ENCODE peak calls at places on chromosome 11, in six cellular contexts. I is sigmoid colon; U is CD4-positive, CD25-positive, alpha-beta regulatory T cell; T is cardiac muscle cell; O is effector memory CD4-positive, alpha-beta T cell; H is stomach. D is an unnamed sample.

GRCh38 chr11:47249378-47249715 is 733 bp upstream of the ACP2 start:
- DNase-seq in I (no peak), U (no peak), T (no peak), O (no peak), H (no peak), D (no peak)

GRCh38 chr11:69381681-69382130 is 87.8 kb downstream of the MYEOV start:
- DNase-seq in I (peak; percentile 53), U (no peak), T (no peak), O (no peak), H (peak; percentile 19), D (no peak)

GRCh38 chr11:56994532-56994931 is 5.8 kb downstream of the OR5AK2 start:
- DNase-seq in I (no peak), U (no peak), T (no peak), O (no peak), H (no peak), D (no peak)

GRCh38 chr11:126310229-126310991 is 6.5 kb downstream of the DCPS start:
- DNase-seq in I (peak; percentile 86), U (peak; percentile 42), T (peak; percentile 85), O (peak; percentile 15), H (peak; percentile 74), D (peak; percentile 64)

GRCh38 chr11:11078344-11078743 is 220.5 kb upstream of the ZBED5 start:
- DNase-seq in I (no peak), U (no peak), T (peak; percentile 23), O (no peak), H (no peak), D (no peak)

GRCh38 chr11:61541568-61541967 is 33.0 kb downstream of the LRRC10B start:
- DNase-seq in I (no peak), U (no peak), T (peak; percentile 45), O (no peak), H (no peak), D (no peak)

GRCh38 chr11:2990617-2991476 is 1.3 kb downstream of the NAP1L4 start:
- DNase-seq in I (no peak), U (peak; percentile 39), T (no peak), O (no peak), H (no peak), D (peak; percentile 46)

GRCh38 chr11:118522571-118523072 is 4.7 kb upstream of the TTC36 start:
- DNase-seq in I (no peak), U (no peak), T (peak; percentile 62), O (no peak), H (no peak), D (no peak)

GRCh38 chr11:95144313-95145235 is 54.9 kb downstream of the ENDOD1 start:
- DNase-seq in I (no peak), U (no peak), T (peak; percentile 50), O (no peak), H (no peak), D (no peak)
- H3K36me3 ChIP-seq in I (no peaks in the 10 kb centered on the region), U (no peaks in the 10 kb centered on the region), T (no peaks in the 10 kb centered on the region), O (no peaks in the 10 kb centered on the region), H (no peaks in the 10 kb centered on the region), D (no peaks in the 10 kb centered on the region)

GRCh38 chr11:844693-845644 is 2.3 kb downstream of the TSPAN4 start:
- DNase-seq in I (peak; percentile 99), U (no peak), T (peak; percentile 98), O (no peak), H (peak; percentile 77), D (peak; percentile 86)

GRCh38 chr11:842370-843002 is at the start of the genes POLR2L and TSPAN4:
- DNase-seq in I (peak; percentile 96), U (peak; percentile 85), T (peak; percentile 94), O (peak; percentile 74), H (peak; percentile 91), D (peak; percentile 80)

GRCh38 chr11:841981-842369 is 354 bp downstream of the POLR2L start:
- DNase-seq in I (no peak), U (no peak), T (no peak), O (no peak), H (no peak), D (peak; percentile 25)

GRCh38 chr11:843818-844692 is 1.4 kb downstream of the TSPAN4 start:
- DNase-seq in I (peak; percentile 97), U (no peak), T (peak; percentile 98), O (no peak), H (peak; percentile 68), D (peak; percentile 81)

GRCh38 chr11:843086-843704 is 543 bp downstream of the TSPAN4 start:
- DNase-seq in I (no peak), U (no peak), T (no peak), O (no peak), H (no peak), D (no peak)
- H3K4me1 ChIP-seq in I (peaks cover 67% of the 10 kb centered on the region), U (peaks cover 36% of the 10 kb centered on the region), T (peaks cover 28% of the 10 kb centered on the region), O (peaks cover 19% of the 10 kb centered on the region), H (peaks cover 92% of the 10 kb centered on the region), D (peaks cover 35% of the 10 kb centered on the region)

DNA sequence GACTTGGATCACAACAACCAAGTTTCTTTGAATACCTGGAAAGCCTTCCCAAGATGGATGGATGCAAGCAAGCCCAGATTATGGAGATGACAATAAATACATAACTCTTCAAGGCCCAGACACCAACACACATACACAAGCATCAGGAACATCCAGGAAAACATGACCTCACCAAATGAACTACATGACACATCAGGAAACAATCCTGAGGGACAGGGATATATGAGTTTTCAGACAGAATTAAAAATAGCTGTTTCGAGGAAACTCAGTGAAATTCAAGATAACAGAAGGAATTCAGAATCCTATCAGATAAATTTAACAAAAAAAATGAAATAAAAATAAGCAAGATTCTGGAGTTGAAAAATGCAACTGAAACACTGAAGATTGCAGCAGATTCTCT is 659.4 kb downstream of the METTL15 start:
- DNase-seq in I (no peak), U (no peak), T (peak; percentile 54), O (no peak), H (no peak), D (peak; percentile 26)
- H3K36me3 ChIP-seq in I (no peaks in the 10 kb centered on the region), U (no peaks in the 10 kb centered on the region), T (no peaks in the 10 kb centered on the region), O (no peaks in the 10 kb centered on the region), H (no peaks in the 10 kb centered on the region), D (no peaks in the 10 kb centered on the region)

DNA sequence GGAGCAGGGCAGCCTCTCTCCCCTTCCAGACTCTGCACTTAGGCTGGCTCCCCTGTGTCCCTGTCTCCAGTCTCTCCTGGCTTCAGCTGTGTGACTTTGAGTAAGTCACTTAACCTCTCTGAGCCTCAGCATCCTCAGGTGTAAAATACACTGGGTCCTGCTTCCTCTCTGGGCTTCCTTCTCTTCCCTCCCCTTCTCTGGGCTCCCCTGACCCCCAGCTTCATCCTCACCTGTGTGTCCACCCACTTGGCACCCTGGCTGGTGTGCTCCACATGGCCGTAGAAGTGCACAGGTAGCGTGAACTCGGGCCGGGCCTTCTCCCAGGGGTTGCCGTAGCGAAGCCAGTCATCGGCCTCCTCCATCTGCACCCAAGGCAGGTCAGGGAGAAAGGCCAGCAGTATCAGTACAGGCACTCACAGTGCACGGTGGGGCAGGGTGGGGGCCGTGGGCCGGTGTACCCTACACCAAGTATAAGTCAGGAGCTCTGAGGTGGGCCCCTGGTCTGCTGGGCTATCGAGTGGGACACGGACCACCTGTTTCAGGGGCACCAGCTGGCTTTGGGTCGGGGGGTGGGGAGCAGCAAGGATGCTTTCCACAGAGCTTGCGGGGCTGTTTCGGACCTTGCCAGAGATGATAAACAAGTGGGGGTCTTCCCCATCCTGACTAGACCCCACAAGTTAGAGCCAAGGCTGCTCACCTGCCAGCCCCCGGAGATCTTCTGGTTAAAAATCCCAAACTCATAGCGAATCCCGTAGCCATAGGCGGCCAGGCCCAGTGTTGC is 2.0 kb downstream of the PYGM start:
- DNase-seq in I (peak; percentile 66), U (no peak), T (no peak), O (no peak), H (no peak), D (peak; percentile 52)
- H3K4me1 ChIP-seq in I (peaks cover 48% of the 10 kb centered on the region), U (peaks cover 42% of the 10 kb centered on the region), T (peaks cover 27% of the 10 kb centered on the region), O (peaks cover 30% of the 10 kb centered on the region), H (peaks cover 45% of the 10 kb centered on the region), D (peaks cover 22% of the 10 kb centered on the region)